ENCODE peak calls at places on chromosome 20, in four cellular contexts. W, T, F and J are unnamed samples.

GRCh38 chr20:15022921-15023320 is 685.5 kb upstream of the FLRT3 start:
- DNase-seq in W (no peak), T (no peak), F (no peak), J (peak; percentile 5)

GRCh38 chr20:31653573-31653972 is 15.9 kb downstream of the COX4I2 start:
- DNase-seq in W (no peak), T (no peak), F (no peak), J (no peak)

GRCh38 chr20:18956878-18957277 is 143.3 kb downstream of the SCP2D1 start:
- DNase-seq in W (no peak), T (no peak), F (no peak), J (no peak)

GRCh38 chr20:40956503-40956902 is 72.1 kb upstream of the TOP1 start:
- DNase-seq in W (no peak), T (no peak), F (peak; percentile 82), J (no peak)

GRCh38 chr20:4699216-4699615 is 22.5 kb upstream of the PRND start:
- DNase-seq in W (no peak), T (no peak), F (no peak), J (no peak)

GRCh38 chr20:51943761-51944160 is 141.4 kb upstream of the SALL4 start:
- DNase-seq in W (no peak), T (no peak), F (no peak), J (no peak)

GRCh38 chr20:3080939-3081388 is 3.6 kb downstream of the AVP start:
- DNase-seq in W (peak; percentile 76), T (peak; percentile 71), F (no peak), J (no peak)

GRCh38 chr20:4187147-4187546 is 171.8 kb upstream of the RNF24 start:
- DNase-seq in W (no peak), T (no peak), F (no peak), J (no peak)